ENCODE peak calls at places on chromosomes 3 and 15, in nine cellular contexts. U, P, D, M, C, E, G, Q and T are unnamed samples.

GRCh38 chr3:52136513-52136912 is 17.7 kb downstream of the POC1A start:
- DNase-seq in U (peak; percentile 42), P (no peak), D (peak; percentile 73), M (no peak), C (no peak), E (no peak), G (no peak), Q (no peak), T (no peak)

GRCh38 chr15:81939604-81940440 is 106.0 kb downstream of the MEX3B start:
- DNase-seq in U (peak; percentile 42), P (peak; percentile 84), D (no peak), M (no peak), C (peak; percentile 33), E (peak; percentile 60), G (peak; percentile 53), Q (peak; percentile 8), T (peak; percentile 57)

GRCh38 chr3:46008058-46008457 is 12.4 kb upstream of the FYCO1 start:
- DNase-seq in U (no peak), P (no peak), D (no peak), M (no peak), C (no peak), E (no peak), G (no peak), Q (no peak), T (no peak)

GRCh38 chr3:78430741-78431140 is 1337.1 kb downstream of the ROBO1 start:
- DNase-seq in U (no peak), P (no peak), D (no peak), M (no peak), C (no peak), E (no peak), G (no peak), Q (no peak), T (no peak)

GRCh38 chr15:85704021-85704420 is 90.7 kb downstream of the KLHL25 start:
- DNase-seq in U (no peak), P (no peak), D (no peak), M (no peak), C (no peak), E (no peak), G (no peak), Q (no peak), T (no peak)

GRCh38 chr3:9088431-9089353 is 125.4 kb upstream of the RAD18 start:
- DNase-seq in U (no peak), P (no peak), D (no peak), M (no peak), C (no peak), E (no peak), G (peak; percentile 19), Q (no peak), T (peak; percentile 73)

GRCh38 chr3:12891985-12892839 is 50.8 kb upstream of the RPL32 start:
- DNase-seq in U (peak; percentile 80), P (peak; percentile 44), D (peak; percentile 30), M (peak; percentile 44), C (peak; percentile 39), E (peak; percentile 82), G (peak; percentile 45), Q (peak; percentile 33), T (peak; percentile 51)

GRCh38 chr15:82111918-82112317 is 66.1 kb upstream of the MEX3B start:
- DNase-seq in U (peak; percentile 70), P (no peak), D (no peak), M (no peak), C (no peak), E (no peak), G (no peak), Q (no peak), T (no peak)

GRCh38 chr3:189142527-189142926 is 29.2 kb upstream of the TPRG1 start:
- DNase-seq in U (no peak), P (no peak), D (no peak), M (no peak), C (no peak), E (no peak), G (peak; percentile 17), Q (no peak), T (peak; percentile 46)

GRCh38 chr3:38738630-38739395 is 77.2 kb downstream of the SCN10A start:
- DNase-seq in U (peak; percentile 70), P (peak; percentile 58), D (no peak), M (no peak), C (peak; percentile 54), E (peak; percentile 87), G (peak; percentile 32), Q (no peak), T (peak; percentile 38)

GRCh38 chr3:196138464-196138863 is 56.6 kb upstream of the TFRC start:
- DNase-seq in U (peak; percentile 42), P (no peak), D (no peak), M (peak; percentile 30), C (peak; percentile 39), E (no peak), G (no peak), Q (no peak), T (no peak)

GRCh38 chr3:50373865-50374188 is 14.5 kb upstream of the TMEM115 start:
- DNase-seq in U (no peak), P (no peak), D (no peak), M (no peak), C (no peak), E (peak; percentile 53), G (no peak), Q (no peak), T (no peak)

GRCh38 chr15:77023576-77024272 is 28.8 kb downstream of the PSTPIP1 start:
- DNase-seq in U (no peak), P (no peak), D (no peak), M (peak; percentile 11), C (peak; percentile 10), E (no peak), G (no peak), Q (no peak), T (no peak)

GRCh38 chr15:89496155-89497098 is at the start of gene RHCG:
- DNase-seq in U (peak; percentile 61), P (peak; percentile 41), D (no peak), M (no peak), C (peak; percentile 70), E (peak; percentile 77), G (peak; percentile 57), Q (no peak), T (peak; percentile 72)

GRCh38 chr3:63656791-63657190 is 4.3 kb downstream of the SNTN start:
- DNase-seq in U (no peak), P (peak; percentile 81), D (no peak), M (no peak), C (no peak), E (no peak), G (peak; percentile 21), Q (no peak), T (no peak)

GRCh38 chr3:17686613-17687012 is 55.8 kb downstream of the TBC1D5 start:
- DNase-seq in U (peak; percentile 13), P (no peak), D (no peak), M (no peak), C (peak; percentile 8), E (peak; percentile 33), G (no peak), Q (no peak), T (peak; percentile 21)

GRCh38 chr3:14274537-14274936 is 95.9 kb downstream of the LSM3 start:
- DNase-seq in U (no peak), P (no peak), D (no peak), M (no peak), C (no peak), E (peak; percentile 31), G (no peak), Q (no peak), T (no peak)

GRCh38 chr3:122415104-122415744 is 638 bp downstream of the WDR5B start:
- DNase-seq in U (peak; percentile 27), P (peak; percentile 58), D (peak; percentile 44), M (no peak), C (peak; percentile 13), E (peak; percentile 67), G (peak; percentile 62), Q (no peak), T (peak; percentile 62)

GRCh38 chr3:122414391-122414790 is 1.5 kb downstream of the WDR5B start:
- DNase-seq in U (no peak), P (no peak), D (no peak), M (no peak), C (no peak), E (no peak), G (no peak), Q (no peak), T (no peak)

GRCh38 chr3:122416966-122417365 is 1.1 kb upstream of the WDR5B start:
- DNase-seq in U (no peak), P (no peak), D (no peak), M (no peak), C (peak; percentile 8), E (peak; percentile 7), G (no peak), Q (no peak), T (no peak)

GRCh38 chr3:122421101-122421500 is 5.2 kb upstream of the WDR5B start:
- DNase-seq in U (no peak), P (no peak), D (no peak), M (no peak), C (no peak), E (no peak), G (no peak), Q (no peak), T (no peak)

GRCh38 chr3:122415762-122416654 is at the start of gene WDR5B:
- DNase-seq in U (peak; percentile 93), P (peak; percentile 98), D (peak; percentile 97), M (peak; percentile 98), C (peak; percentile 97), E (peak; percentile 98), G (peak; percentile 97), Q (peak; percentile 97), T (peak; percentile 94)
- H3K4me3 ChIP-seq in U (peak within 1 kb of the TSS; percentile 74), P (peak within 1 kb of the TSS; percentile 72), D (peak within 1 kb of the TSS; percentile 78), M (peak within 1 kb of the TSS; percentile 86), C (peak within 1 kb of the TSS; percentile 93), E (peak within 1 kb of the TSS; percentile 89), G (peak within 1 kb of the TSS; percentile 77), Q (peak within 1 kb of the TSS; percentile 68), T (peak within 1 kb of the TSS; percentile 61)

GRCh38 chr3:101762041-101762646 is 16.9 kb upstream of the NXPE3 start:
- DNase-seq in U (no peak), P (no peak), D (no peak), M (no peak), C (no peak), E (no peak), G (no peak), Q (no peak), T (peak; percentile 74)

GRCh38 chr3:101758224-101758623 is 20.8 kb upstream of the NXPE3 start:
- DNase-seq in U (no peak), P (no peak), D (no peak), M (no peak), C (no peak), E (no peak), G (no peak), Q (no peak), T (no peak)
- H3K36me3 ChIP-seq in U (peaks cover 61% of the 10 kb centered on the region), P (peaks cover 10% of the 10 kb centered on the region), D (no peaks in the 10 kb centered on the region), M (no peaks in the 10 kb centered on the region), C (peaks cover 50% of the 10 kb centered on the region), E (peaks cover 19% of the 10 kb centered on the region), G (peaks cover 15% of the 10 kb centered on the region), Q (peaks cover 19% of the 10 kb centered on the region), T (peaks cover 3% of the 10 kb centered on the region)

DNA sequence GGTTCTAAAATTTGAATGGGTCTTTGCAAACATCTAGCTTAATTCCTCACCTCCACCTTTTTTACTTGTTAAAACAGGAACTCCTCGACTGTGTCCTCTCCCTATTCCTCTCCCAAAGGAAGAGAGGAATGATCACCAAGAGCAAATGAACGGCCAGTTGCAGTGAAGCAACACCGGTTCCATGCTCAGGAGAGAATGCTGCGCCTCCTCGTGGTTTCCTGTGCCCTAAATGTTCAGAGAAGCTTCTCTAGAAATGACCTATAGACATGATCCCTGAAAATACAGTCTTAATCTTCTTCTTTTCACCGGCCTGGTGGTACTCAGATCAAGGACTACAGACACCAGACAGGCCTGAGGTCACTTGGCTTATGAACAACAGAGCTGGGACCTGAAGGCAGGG is 65.1 kb upstream of the GUCA1C start:
- DNase-seq in U (no peak), P (no peak), D (no peak), M (no peak), C (peak; percentile 27), E (no peak), G (no peak), Q (no peak), T (no peak)
- TF ChIP-seq CTCF in U (no peak), P (peak; percentile 15), D (no peak), M (no peak), C (peak; percentile 52), E (no peak), G (peak; percentile 16), Q (peak; percentile 61), T (no peak)

GRCh38 chr3:160403796-160404510 is 4.5 kb downstream of the SMC4 start:
- DNase-seq in U (no peak), P (no peak), D (no peak), M (no peak), C (no peak), E (no peak), G (peak; percentile 14), Q (no peak), T (no peak)
- H3K4me3 ChIP-seq in U (peak overlapping the region; percentile 96), P (no peak overlapping the region), D (no peak overlapping the region), M (no peak overlapping the region), C (peak overlapping the region; percentile 98), E (peak overlapping the region; percentile 95), G (peak overlapping the region; percentile 99), Q (peak overlapping the region; percentile 99), T (no peak overlapping the region)